ENCODE peak calls at places on chromosomes 4 and X, in six cellular contexts. D is GM23338, Q is uterus, V is HL-60, T is PC-3, B is testis. X is an unnamed sample.

GRCh38 chr4:169208516-169208915 is 62.2 kb downstream of the SH3RF1 start:
- DNase-seq in T (no peak), Q (no peak), V (no peak), B (no peak), D (no peak), X (no peak)

GRCh38 chrX:140933056-140933455 is 69.3 kb upstream of the SPANXB1 start:
- DNase-seq in D (no peak), T (no peak), Q (no peak), V (no peak), B (no peak), X (no peak)

GRCh38 chrX:134002921-134003615 is 17.7 kb upstream of the GPC3 start:
- DNase-seq in V (no peak), T (no peak), D (no peak), Q (no peak), B (no peak), X (no peak)

GRCh38 chr4:650951-651883 is 22.9 kb downstream of the ATP5ME start:
- DNase-seq in D (peak), V (no peak), T (no peak), B (no peak), Q (no peak), X (no peak)

GRCh38 chrX:140091276-140091886 is 126.1 kb upstream of the CXorf66 start:
- DNase-seq in V (peak), Q (peak), B (peak), D (peak), T (no peak), X (peak)

GRCh38 chrX:71652405-71652804 is 14.9 kb upstream of the LOC101059915 start:
- DNase-seq in D (peak), B (peak), Q (no peak), T (peak), V (peak), X (peak)

GRCh38 chrX:135556055-135556454 is 35.6 kb downstream of the INTS6L start:
- DNase-seq in D (no peak), T (no peak), B (no peak), Q (no peak), V (no peak), X (no peak)

GRCh38 chrX:68902706-68903105 is 73.9 kb downstream of the EFNB1 start:
- DNase-seq in T (no peak), V (no peak), B (no peak), Q (no peak), D (no peak), X (no peak)

GRCh38 chr4:34157546-34157945 is 2086.8 kb downstream of the ARAP2 start:
- DNase-seq in Q (no peak), B (no peak), V (no peak), T (peak), D (no peak), X (no peak)

GRCh38 chr4:163701915-163702314 is 207.4 kb downstream of the TMA16 start:
- DNase-seq in T (no peak), V (no peak), D (no peak), B (no peak), Q (no peak), X (no peak)

GRCh38 chrX:140572724-140573123 is 67.9 kb upstream of the SOX3 start:
- DNase-seq in V (peak), D (peak), Q (no peak), T (peak), B (peak), X (peak)

GRCh38 chrX:135572436-135572835 is 52.0 kb downstream of the INTS6L start:
- DNase-seq in T (no peak), Q (no peak), B (no peak), V (no peak), D (no peak), X (no peak)

GRCh38 chrX:21255207-21255606 is 119.0 kb upstream of the CNKSR2 start:
- DNase-seq in Q (no peak), D (no peak), B (no peak), V (no peak), T (no peak), X (no peak)

GRCh38 chrX:1476682-1477081 is 24.0 kb upstream of the ASMTL start:
- DNase-seq in T (no peak), D (no peak), V (no peak), Q (no peak), B (no peak), X (peak)

GRCh38 chrX:120310861-120311631 is at the start of gene TMEM255A:
- DNase-seq in Q (peak), D (peak), T (no peak), B (no peak), V (no peak), X (no peak)

GRCh38 chrX:152912121-152912520 is 14.3 kb downstream of the ZNF185 start:
- DNase-seq in Q (no peak), B (no peak), T (no peak), D (peak), V (peak), X (no peak)

GRCh38 chrX:47658301-47658683 is 688 bp downstream of the UXT start:
- DNase-seq in B (no peak), D (no peak), Q (no peak), V (no peak), T (no peak), X (no peak)

GRCh38 chrX:21806691-21807090 is 32.7 kb upstream of the MBTPS2 start:
- DNase-seq in V (no peak), D (no peak), Q (no peak), B (no peak), T (peak), X (no peak)

GRCh38 chr4:189785257-189785656 is 155.4 kb upstream of the FRG1 start:
- DNase-seq in B (no peak), V (no peak), D (peak), T (no peak), Q (no peak), X (no peak)

GRCh38 chr4:24651266-24651665 is 66.9 kb upstream of the DHX15 start:
- DNase-seq in Q (no peak), D (no peak), T (no peak), V (no peak), B (no peak), X (no peak)

GRCh38 chr4:84680956-84681355 is 98.0 kb downstream of the CDS1 start:
- DNase-seq in T (no peak), Q (no peak), B (no peak), D (no peak), V (no peak), X (no peak)

GRCh38 chr4:112702892-112703291 is 65.9 kb downstream of the LARP7 start:
- DNase-seq in T (no peak), V (no peak), B (no peak), Q (no peak), D (no peak), X (no peak)

GRCh38 chrX:77527233-77528001 is 80.2 kb downstream of the FGF16 start:
- DNase-seq in V (no peak), Q (peak), T (no peak), B (peak), D (peak), X (no peak)

GRCh38 chr4:123230061-123230460 is 166.5 kb upstream of the SPRY1 start:
- DNase-seq in V (peak), D (no peak), Q (no peak), B (no peak), T (no peak), X (no peak)

GRCh38 chr4:123530357-123530756 is 133.8 kb downstream of the SPRY1 start:
- DNase-seq in V (no peak), D (no peak), Q (no peak), T (no peak), B (no peak), X (no peak)

GRCh38 chr4:112086036-112086434 is 59.2 kb upstream of the FAM241A start:
- DNase-seq in Q (no peak), B (no peak), V (no peak), T (peak), D (no peak), X (no peak)

GRCh38 chrX:136250191-136251041 is 784 bp downstream of the MAP7D3 start:
- DNase-seq in T (no peak), V (no peak), B (peak), Q (no peak), D (peak), X (no peak)

GRCh38 chrX:31547416-31547815 is 475.6 kb upstream of the FTHL17 start:
- DNase-seq in D (no peak), T (no peak), B (no peak), Q (no peak), V (no peak), X (no peak)

GRCh38 chr4:129352480-129352879 is 256.5 kb downstream of the C4orf33 start:
- DNase-seq in T (no peak), V (no peak), D (no peak), Q (no peak), B (no peak), X (no peak)

GRCh38 chr4:153728660-153729059 is 31.2 kb downstream of the RNF175 start:
- DNase-seq in B (no peak), T (no peak), V (peak), Q (no peak), D (no peak), X (no peak)

GRCh38 chrX:130170752-130171445 is 863 bp upstream of the RAB33A start:
- DNase-seq in V (peak), T (no peak), Q (peak), B (peak), D (peak), X (peak)

GRCh38 chr4:151674804-151675290 is 86.0 kb downstream of the GATB start:
- DNase-seq in V (no peak), Q (peak), T (no peak), D (peak), B (peak), X (peak)

GRCh38 chrX:109880629-109881028 is 122.3 kb upstream of the TMEM164 start:
- DNase-seq in B (no peak), D (no peak), T (no peak), Q (no peak), V (peak), X (no peak)

GRCh38 chr4:5708829-5709680 is 696 bp upstream of the EVC2 start:
- DNase-seq in B (no peak), Q (no peak), T (no peak), V (no peak), D (peak), X (no peak)

GRCh38 chr4:165288639-165289428 is 38.6 kb upstream of the MSMO1 start:
- DNase-seq in Q (no peak), T (peak), V (no peak), B (no peak), D (no peak), X (no peak)

GRCh38 chr4:110184124-110184790 is 14.2 kb downstream of the ELOVL6 start:
- DNase-seq in Q (no peak), B (no peak), V (no peak), T (no peak), D (peak), X (no peak)

GRCh38 chr4:159428975-159429692 is 326.3 kb downstream of the RAPGEF2 start:
- DNase-seq in D (no peak), Q (no peak), V (no peak), B (no peak), T (no peak), X (no peak)

GRCh38 chr4:164056426-164057142 is 562.1 kb downstream of the TMA16 start:
- DNase-seq in T (no peak), Q (no peak), V (no peak), D (no peak), B (peak), X (no peak)

GRCh38 chrX:38214551-38214950 is 6.1 kb downstream of the SRPX start:
- DNase-seq in B (no peak), Q (no peak), V (no peak), D (no peak), T (peak), X (no peak)

DNA sequence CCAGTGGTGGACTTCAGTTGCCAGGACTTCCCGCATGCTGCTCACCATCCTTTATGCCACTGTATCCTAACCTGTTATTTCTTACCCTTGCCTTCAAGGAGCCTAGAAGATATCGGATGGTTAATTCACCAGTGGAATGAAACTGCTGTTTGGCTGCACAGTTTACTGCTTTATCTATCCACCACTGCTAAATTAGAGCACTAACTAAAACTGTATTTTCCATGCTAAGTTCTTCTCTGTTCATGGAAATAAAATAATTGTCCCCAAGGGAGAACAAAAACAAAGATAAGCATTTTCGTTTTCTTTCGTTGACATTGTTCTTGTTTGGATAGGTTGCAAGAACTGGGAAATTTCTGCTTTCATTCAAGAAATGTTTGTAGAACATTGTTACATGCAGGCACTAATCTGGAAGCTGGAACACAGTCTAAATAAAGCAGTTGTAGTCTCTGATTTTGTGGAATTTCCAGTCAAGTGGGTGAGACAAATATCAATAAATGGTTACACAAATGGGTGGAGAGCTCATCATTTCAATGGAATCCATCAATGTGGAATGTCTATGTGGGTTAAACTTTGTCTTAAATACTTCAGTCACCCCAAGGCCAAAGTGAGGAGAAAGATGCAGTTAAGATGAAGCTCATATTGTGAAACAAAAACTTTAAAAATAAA is 5.8 kb upstream of the CXCL8 start:
- DNase-seq in B (no peak), T (peak), D (no peak), Q (no peak), V (no peak), X (no peak)
- H3K27ac ChIP-seq in B (peak), T (peak), D (no peak), Q (no peak), V (peak), X (no peak)

DNA sequence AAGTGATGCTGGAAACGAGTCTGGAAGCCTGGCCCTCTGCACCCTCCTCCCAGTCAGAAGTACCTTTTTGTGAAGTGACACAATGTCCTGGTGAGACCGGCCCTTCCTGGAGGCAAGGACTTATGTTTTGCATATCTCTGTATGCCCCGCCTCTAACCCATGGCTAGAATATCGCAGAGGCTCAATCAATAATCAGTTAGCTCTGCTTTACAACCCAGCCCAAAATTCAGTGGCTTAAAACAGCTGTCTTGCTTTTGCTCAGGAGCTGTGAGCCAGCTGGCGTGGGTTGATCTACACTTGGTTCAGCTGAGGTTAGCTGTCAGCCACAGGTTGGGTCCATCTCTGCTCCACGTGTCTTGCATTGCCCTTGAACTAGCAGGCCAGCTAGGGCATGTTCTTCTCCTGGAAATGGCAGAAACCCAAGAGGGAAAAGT is 98.8 kb upstream of the METTL14 start:
- DNase-seq in B (peak), V (no peak), D (peak), Q (peak), T (no peak), X (no peak)
- H3K4me3 ChIP-seq in B (no peak), V (no peak), D (no peak), Q (no peak), T (no peak), X (no peak)

GRCh38 chrX:107576392-107576791 is 51.9 kb upstream of the PRPS1 start:
- DNase-seq in T (no peak), D (no peak), B (no peak), Q (no peak), V (no peak), X (no peak)

GRCh38 chrX:107576841-107577240 is 51.5 kb upstream of the PRPS1 start:
- DNase-seq in B (no peak), Q (no peak), D (no peak), V (no peak), T (no peak), X (no peak)

GRCh38 chrX:107574711-107575110 is 53.6 kb upstream of the PRPS1 start:
- DNase-seq in D (no peak), B (no peak), V (no peak), T (peak), Q (no peak), X (no peak)

GRCh38 chrX:107573016-107573415 is 55.3 kb upstream of the PRPS1 start:
- DNase-seq in B (no peak), Q (no peak), D (no peak), T (no peak), V (no peak), X (no peak)

DNA sequence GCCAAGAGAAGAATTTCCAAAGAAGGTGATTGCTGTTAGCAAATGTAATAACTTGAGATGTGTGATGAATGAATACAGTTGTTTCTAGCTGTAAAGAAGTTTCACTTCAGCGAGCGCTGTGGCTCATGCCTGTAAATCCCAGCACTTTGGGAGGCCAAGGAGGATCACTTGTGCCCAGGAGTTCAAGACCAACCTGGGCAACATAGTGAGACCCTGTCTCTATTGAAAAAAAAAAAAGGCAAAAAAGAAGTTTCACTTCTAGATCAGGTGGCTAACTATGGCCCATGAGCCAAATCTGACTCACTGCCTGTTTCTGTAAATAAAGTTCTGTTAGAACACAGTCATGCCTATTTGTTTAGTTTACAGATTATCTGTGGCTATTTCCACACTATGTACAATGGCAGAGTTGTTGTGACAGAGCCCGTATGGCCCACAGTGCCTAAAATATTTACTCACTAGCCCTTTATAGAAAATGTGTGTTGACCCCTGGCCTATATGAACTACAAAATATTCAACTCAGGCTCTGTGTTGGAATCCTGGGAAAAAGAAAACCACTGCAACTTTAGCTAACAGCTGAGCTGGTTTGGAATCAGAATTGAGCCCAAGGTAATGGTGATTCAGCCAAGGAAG is 54.1 kb upstream of the PRPS1 start:
- DNase-seq in B (no peak), D (no peak), V (no peak), T (peak), Q (no peak), X (no peak)
- H3K27ac ChIP-seq in B (no peak), D (no peak), V (no peak), T (peak), Q (no peak), X (no peak)

DNA sequence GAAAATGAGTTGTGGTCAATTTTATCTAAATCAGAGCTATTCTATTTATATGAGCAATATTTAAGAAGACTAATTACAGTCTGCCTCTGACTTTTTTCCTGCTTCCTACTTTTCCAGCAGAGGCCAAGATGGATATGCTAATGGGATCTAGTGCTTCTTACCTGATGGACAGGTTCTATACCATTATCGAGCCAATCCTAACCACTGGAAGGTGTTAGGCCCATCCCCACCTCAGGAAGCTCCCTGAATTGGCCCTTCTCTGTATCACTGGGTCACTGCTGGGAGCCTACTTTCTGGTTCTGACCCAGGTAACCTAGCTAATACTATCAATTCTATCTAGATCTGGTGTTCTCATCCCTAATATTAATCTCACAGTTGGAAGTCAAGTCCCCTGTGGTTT is 577 bp upstream of the YIPF7 start:
- DNase-seq in V (no peak), B (no peak), D (peak), Q (no peak), T (no peak), X (no peak)
- H3K4me3 ChIP-seq in V (no peak), B (no peak), D (no peak), Q (no peak), T (no peak), X (no peak)

GRCh38 chr4:185831125-185831815 is 19.3 kb upstream of the SORBS2 start:
- DNase-seq in D (no peak), B (no peak), V (no peak), Q (no peak), T (peak), X (peak)

GRCh38 chr4:185822791-185823190 is 10.8 kb upstream of the SORBS2 start:
- DNase-seq in B (no peak), D (no peak), V (no peak), T (no peak), Q (no peak), X (no peak)

GRCh38 chr4:185830263-185830994 is 18.4 kb upstream of the SORBS2 start:
- DNase-seq in T (no peak), Q (no peak), B (no peak), D (no peak), V (no peak), X (peak)

GRCh38 chr4:185825737-185826136 is 13.7 kb upstream of the SORBS2 start:
- DNase-seq in B (no peak), D (no peak), T (no peak), Q (no peak), V (no peak), X (no peak)

GRCh38 chr4:185826381-185826780 is 14.4 kb upstream of the SORBS2 start:
- DNase-seq in T (no peak), V (no peak), D (no peak), Q (no peak), B (no peak), X (no peak)
- H3K27ac ChIP-seq in T (no peak), V (no peak), D (no peak), Q (no peak), B (no peak), X (no peak)

GRCh38 chr4:155376387-155377268 is at the start of gene MAP9:
- DNase-seq in V (peak), B (peak), T (peak), D (peak), Q (peak), X (peak)

GRCh38 chr4:155371432-155372043 is 5.2 kb downstream of the MAP9 start:
- DNase-seq in D (peak), Q (no peak), B (no peak), V (no peak), T (peak), X (no peak)

GRCh38 chr4:155377281-155377680 is 516 bp upstream of the MAP9 start:
- DNase-seq in D (no peak), T (peak), B (no peak), Q (no peak), V (no peak), X (no peak)
- H3K4me3 ChIP-seq in D (no peak), T (peak), B (peak), Q (no peak), V (no peak), X (no peak)

GRCh38 chr4:8268901-8269534 is 536 bp upstream of the HTRA3 start:
- DNase-seq in T (no peak), D (no peak), Q (no peak), V (no peak), B (no peak), X (no peak)
- H3K27ac ChIP-seq in T (no peak), D (no peak), Q (peak), V (no peak), B (peak), X (no peak)

DNA sequence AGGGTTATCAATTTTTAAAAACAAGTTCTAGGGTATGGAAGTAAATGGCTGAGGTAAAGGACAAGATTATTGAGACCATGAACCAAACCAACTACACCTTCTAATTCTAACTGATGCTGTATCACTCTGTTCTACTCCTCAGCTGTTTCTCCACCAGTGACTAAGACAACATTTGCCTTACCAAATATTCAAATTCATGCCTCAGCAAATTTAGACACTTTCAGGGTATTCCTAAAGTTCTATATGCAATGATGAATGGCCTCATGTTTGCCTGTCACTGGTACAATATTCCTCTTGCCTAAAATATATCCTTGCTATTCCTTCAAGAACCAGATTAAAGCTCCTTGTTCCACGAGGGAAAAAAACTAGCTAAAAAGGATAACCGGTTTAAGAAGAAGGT is 5.0 kb downstream of the RPL9 start:
- DNase-seq in T (no peak), V (no peak), B (no peak), D (no peak), Q (no peak), X (no peak)
- H3K4me3 ChIP-seq in T (no peak), V (no peak), B (no peak), D (no peak), Q (no peak), X (no peak)